ENCODE peak calls at places on chromosomes 13 and 19, in six cellular contexts. I is esophagus squamous epithelium; L is NCI-H748 treated with DMSO at 0.1 percent for 48 hours; R is stimulated activated CD4-positive, alpha-beta T cell treated with anti-CD3 and anti-CD28 coated beads, Interleukin-2, amount 100 ng/mL, for 24 hours; C is NCI-H1694 treated with DMSO at 0.1 percent for 48 hours; D is choroid plexus epithelial cell. H is an unnamed sample.

GRCh38 chr19:46931197-46931596 is 70.4 kb downstream of the ARHGAP35 start:
- DNase-seq in C (no peak), L (no peak), I (no peak), R (no peak), D (no peak), H (no peak)

GRCh38 chr19:38665950-38666661 is 18.7 kb downstream of the ACTN4 start:
- DNase-seq in L (no peak), D (no peak), I (no peak), R (no peak), C (no peak), H (no peak)

GRCh38 chr19:19468424-19469050 is 46.8 kb downstream of the TSSK6 start:
- DNase-seq in C (no peak), I (no peak), R (no peak), D (no peak), L (no peak), H (no peak)

GRCh38 chr13:107461751-107462150 is 753.6 kb downstream of the LIG4 start:
- DNase-seq in I (no peak), D (peak), R (no peak), C (no peak), L (no peak), H (no peak)

GRCh38 chr13:44759222-44759721 is 183.1 kb upstream of the TSC22D1 start:
- DNase-seq in L (peak), C (no peak), I (no peak), R (no peak), D (no peak), H (no peak)

GRCh38 chr13:52399708-52400107 is 6.3 kb downstream of the THSD1 start:
- DNase-seq in D (peak), C (no peak), L (no peak), R (no peak), I (no peak), H (no peak)

GRCh38 chr13:91609353-91609752 is 210.9 kb downstream of the GPC5 start:
- DNase-seq in I (no peak), D (peak), C (no peak), R (no peak), L (no peak), H (no peak)

GRCh38 chr13:111962431-111962891 is 104.5 kb upstream of the SOX1 start:
- DNase-seq in L (no peak), D (no peak), R (no peak), C (no peak), I (no peak), H (no peak)

GRCh38 chr19:30695171-30695875 is 323.1 kb downstream of the ZNF536 start:
- DNase-seq in L (no peak), R (no peak), C (no peak), I (no peak), D (no peak), H (no peak)

GRCh38 chr13:111120422-111120821 is 5.3 kb downstream of the ARHGEF7 start:
- DNase-seq in D (no peak), L (no peak), C (no peak), I (no peak), R (no peak), H (no peak)

GRCh38 chr19:31497709-31498108 is 148.5 kb upstream of the TSHZ3 start:
- DNase-seq in R (no peak), I (no peak), C (no peak), L (no peak), D (no peak), H (no peak)

GRCh38 chr19:51550848-51551672 is 19.6 kb upstream of the SIGLEC6 start:
- DNase-seq in C (no peak), L (no peak), R (no peak), D (no peak), I (no peak), H (no peak)

GRCh38 chr13:31518666-31519065 is 220.7 kb upstream of the RXFP2 start:
- DNase-seq in L (no peak), I (no peak), D (peak), R (no peak), C (no peak), H (no peak)

GRCh38 chr13:62294210-62294609 is 878.6 kb upstream of the PCDH20 start:
- DNase-seq in D (peak), I (no peak), L (no peak), R (no peak), C (no peak), H (no peak)

GRCh38 chr13:34294483-34295129 is 476.7 kb downstream of the RFC3 start:
- DNase-seq in D (peak), R (no peak), I (no peak), C (no peak), L (peak), H (no peak)